ENCODE peak calls at places on chromosomes 12 and 14, in seven cellular contexts. D is left kidney; A is AML-193; R is lung; N is GM23248; V is activated CD8-positive, alpha-beta T cell treated with anti-CD3 and anti-CD28 coated beads, Interleukin-2, amount 10 ng/mL, durations not matched to agents 7 days and 5 days; G is globus pallidus. S is an unnamed sample.

GRCh38 chr12:47954058-47954457 is 9.3 kb upstream of the TMEM106C start:
- DNase-seq in D (no peak), A (no peak), R (no peak), N (no peak), V (no peak), G (no peak), S (no peak)

GRCh38 chr14:104387000-104387384 is 192.6 kb upstream of the C14orf180 start:
- DNase-seq in D (no peak), A (no peak), R (no peak), N (no peak), V (no peak), G (no peak), S (no peak)

GRCh38 chr12:88495031-88495430 is 85.2 kb downstream of the KITLG start:
- DNase-seq in D (no peak), A (no peak), R (no peak), N (no peak), V (no peak), G (no peak), S (no peak)

GRCh38 chr12:69500631-69501030 is 30.4 kb downstream of the FRS2 start:
- DNase-seq in D (no peak), A (no peak), R (no peak), N (peak), V (no peak), G (no peak), S (no peak)

GRCh38 chr14:68824517-68825347 is 31.9 kb upstream of the ZFP36L1 start:
- DNase-seq in D (peak), A (peak), R (peak), N (peak), V (no peak), G (peak), S (peak)

GRCh38 chr14:106013879-106014376 is 487.5 kb downstream of the TMEM121 start:
- DNase-seq in D (no peak), A (no peak), R (no peak), N (no peak), V (no peak), G (no peak), S (no peak)

GRCh38 chr14:72631401-72631800 is 262.5 kb downstream of the DPF3 start:
- DNase-seq in D (no peak), A (no peak), R (no peak), N (no peak), V (peak), G (no peak), S (no peak)

GRCh38 chr12:227286-227915 is 13.4 kb upstream of the SLC6A12 start:
- DNase-seq in D (no peak), A (no peak), R (no peak), N (no peak), V (no peak), G (no peak), S (no peak)

GRCh38 chr12:63916561-63917476 is 72.3 kb downstream of the SRGAP1 start:
- DNase-seq in D (no peak), A (peak), R (no peak), N (peak), V (no peak), G (no peak), S (no peak)

GRCh38 chr14:64244279-64244678 is 49.9 kb downstream of the ESR2 start:
- DNase-seq in D (no peak), A (no peak), R (no peak), N (no peak), V (no peak), G (peak), S (no peak)

GRCh38 chr12:116582610-116583009 is 23.4 kb downstream of the MAP1LC3B2 start:
- DNase-seq in D (peak), A (no peak), R (peak), N (no peak), V (no peak), G (no peak), S (no peak)

GRCh38 chr12:62446741-62447452 is 19.7 kb upstream of the MON2 start:
- DNase-seq in D (no peak), A (no peak), R (no peak), N (no peak), V (no peak), G (no peak), S (no peak)

GRCh38 chr14:49483266-49483665 is 102.9 kb downstream of the RPS29 start:
- DNase-seq in D (no peak), A (no peak), R (no peak), N (no peak), V (no peak), G (no peak), S (no peak)

GRCh38 chr12:70590051-70590450 is 47.2 kb downstream of the PTPRB start:
- DNase-seq in D (peak), A (peak), R (peak), N (peak), V (peak), G (peak), S (peak)

GRCh38 chr12:126117502-126117901 is 1052.3 kb downstream of the AACS start:
- DNase-seq in D (no peak), A (no peak), R (no peak), N (no peak), V (no peak), G (no peak), S (no peak)

GRCh38 chr12:5745251-5745888 is 199.7 kb downstream of the ANO2 start:
- DNase-seq in D (peak), A (peak), R (peak), N (peak), V (peak), G (peak), S (peak)

GRCh38 chr12:94644622-94645021 is 5.7 kb downstream of the TMCC3 start:
- DNase-seq in D (peak), A (no peak), R (no peak), N (peak), V (no peak), G (peak), S (no peak)

GRCh38 chr12:30599631-30600030 is 96.0 kb downstream of the IPO8 start:
- DNase-seq in D (peak), A (no peak), R (no peak), N (no peak), V (no peak), G (no peak), S (no peak)

GRCh38 chr14:28083456-28083855 is 683.1 kb upstream of the FOXG1 start:
- DNase-seq in D (no peak), A (no peak), R (no peak), N (no peak), V (no peak), G (no peak), S (no peak)

GRCh38 chr14:101178184-101179072 is 274.9 kb upstream of the RTL1 start:
- DNase-seq in D (no peak), A (no peak), R (no peak), N (no peak), V (no peak), G (no peak), S (no peak)

GRCh38 chr12:49921936-49922335 is 18.2 kb upstream of the FAIM2 start:
- DNase-seq in D (no peak), A (no peak), R (no peak), N (no peak), V (no peak), G (no peak), S (no peak)

GRCh38 chr14:106605548-106606448 is 1079.4 kb downstream of the TMEM121 start:
- DNase-seq in D (no peak), A (peak), R (no peak), N (no peak), V (peak), G (no peak), S (no peak)

GRCh38 chr14:40374221-40374620 is 942.0 kb upstream of the FBXO33 start:
- DNase-seq in D (no peak), A (no peak), R (no peak), N (no peak), V (no peak), G (no peak), S (no peak)

GRCh38 chr12:3421599-3421998 is 69.4 kb upstream of the PRMT8 start:
- DNase-seq in D (no peak), A (no peak), R (no peak), N (no peak), V (no peak), G (no peak), S (no peak)

GRCh38 chr14:57549765-57550420 is 56.2 kb upstream of the CCDC198 start:
- DNase-seq in D (no peak), A (no peak), R (no peak), N (no peak), V (no peak), G (no peak), S (no peak)

GRCh38 chr14:57346741-57347140 is 43.6 kb upstream of the NAA30 start:
- DNase-seq in D (no peak), A (no peak), R (no peak), N (no peak), V (no peak), G (no peak), S (no peak)

GRCh38 chr12:67534671-67535070 is 113.9 kb upstream of the DYRK2 start:
- DNase-seq in D (no peak), A (no peak), R (no peak), N (peak), V (no peak), G (no peak), S (no peak)